ENCODE peak calls at places on chromosomes 11 and 22, in ten cellular contexts. P, K, C, Z, M, I, U, V, S and R are unnamed samples.

GRCh38 chr11:79189055-79189454 is 251.8 kb downstream of the TENM4 start:
- DNase-seq in P (no peak), K (no peak), C (no peak), Z (no peak), M (no peak), I (no peak), U (no peak), V (no peak), S (no peak), R (no peak)

GRCh38 chr11:120133216-120134105 is 4.5 kb downstream of the TRIM29 start:
- DNase-seq in P (no peak), K (peak; percentile 17), C (peak; percentile 4), Z (peak; percentile 39), M (peak; percentile 31), I (no peak), U (no peak), V (peak; percentile 37), S (no peak), R (peak; percentile 17)

GRCh38 chr11:9901931-9902330 is 238.1 kb downstream of the SWAP70 start:
- DNase-seq in P (no peak), K (no peak), C (no peak), Z (no peak), M (no peak), I (no peak), U (no peak), V (no peak), S (no peak), R (no peak)

GRCh38 chr11:14015711-14016110 is 53.2 kb downstream of the SPON1 start:
- DNase-seq in P (no peak), K (no peak), C (peak; percentile 29), Z (no peak), M (no peak), I (no peak), U (no peak), V (no peak), S (no peak), R (no peak)

GRCh38 chr11:121575250-121575962 is 122.6 kb upstream of the SORL1-AS1 start:
- DNase-seq in P (peak; percentile 22), K (peak; percentile 88), C (peak; percentile 44), Z (peak; percentile 91), M (peak; percentile 89), I (no peak), U (peak; percentile 52), V (no peak), S (no peak), R (peak; percentile 60)

GRCh38 chr11:76613901-76614300 is 56.6 kb downstream of the LRRC32 start:
- DNase-seq in P (no peak), K (peak; percentile 38), C (no peak), Z (no peak), M (no peak), I (no peak), U (no peak), V (no peak), S (no peak), R (no peak)

GRCh38 chr11:91220476-91221202 is 997.8 kb upstream of the CHORDC1 start:
- DNase-seq in P (no peak), K (no peak), C (peak; percentile 28), Z (no peak), M (no peak), I (no peak), U (no peak), V (no peak), S (no peak), R (no peak)

GRCh38 chr22:44646668-44647067 is 55.3 kb upstream of the PRR5 start:
- DNase-seq in P (no peak), K (no peak), C (no peak), Z (peak; percentile 24), M (no peak), I (no peak), U (no peak), V (no peak), S (no peak), R (no peak)

GRCh38 chr11:118193910-118194566 is 17.6 kb upstream of the SCN2B start:
- DNase-seq in P (peak; percentile 38), K (no peak), C (no peak), Z (no peak), M (no peak), I (no peak), U (no peak), V (no peak), S (no peak), R (no peak)

GRCh38 chr11:15748673-15749190 is 607.6 kb downstream of the SOX6 start:
- DNase-seq in P (no peak), K (no peak), C (no peak), Z (no peak), M (no peak), I (no peak), U (no peak), V (no peak), S (no peak), R (no peak)

GRCh38 chr11:2423157-2424025 is 20.9 kb downstream of the TRPM5 start:
- DNase-seq in P (no peak), K (no peak), C (no peak), Z (peak; percentile 67), M (no peak), I (no peak), U (no peak), V (no peak), S (no peak), R (no peak)

GRCh38 chr22:48940988-48941902 is 886.4 kb downstream of the BRD1 start:
- DNase-seq in P (no peak), K (no peak), C (no peak), Z (no peak), M (no peak), I (no peak), U (no peak), V (peak; percentile 37), S (no peak), R (no peak)

GRCh38 chr11:61347916-61348461 is 13.7 kb downstream of the CYB561A3 start:
- DNase-seq in P (no peak), K (peak; percentile 74), C (no peak), Z (peak; percentile 81), M (no peak), I (no peak), U (no peak), V (no peak), S (no peak), R (no peak)

GRCh38 chr11:17412488-17413180 is 24.2 kb upstream of the KCNJ11 start:
- DNase-seq in P (no peak), K (no peak), C (no peak), Z (peak; percentile 4), M (peak; percentile 12), I (no peak), U (no peak), V (no peak), S (no peak), R (no peak)

GRCh38 chr11:8833568-8834275 is 77.3 kb upstream of the AKIP1 start:
- DNase-seq in P (no peak), K (no peak), C (no peak), Z (no peak), M (no peak), I (no peak), U (no peak), V (no peak), S (no peak), R (no peak)

GRCh38 chr11:88544656-88545280 is 207.2 kb upstream of the CTSC start:
- DNase-seq in P (no peak), K (no peak), C (no peak), Z (no peak), M (no peak), I (no peak), U (no peak), V (no peak), S (no peak), R (no peak)

GRCh38 chr11:27445625-27446024 is 27.0 kb downstream of the LGR4 start:
- DNase-seq in P (no peak), K (no peak), C (no peak), Z (no peak), M (no peak), I (no peak), U (no peak), V (no peak), S (no peak), R (no peak)
- H3K4me1 ChIP-seq in P (peaks cover 77% of the 10 kb centered on the region), K (peaks cover 3% of the 10 kb centered on the region), C (no peaks in the 10 kb centered on the region), Z (peaks cover 5% of the 10 kb centered on the region), M (no peaks in the 10 kb centered on the region), I (no peaks in the 10 kb centered on the region), U (peaks cover 41% of the 10 kb centered on the region), V (peaks cover 8% of the 10 kb centered on the region), S (no peaks in the 10 kb centered on the region), R (no peaks in the 10 kb centered on the region)

GRCh38 chr22:25082096-25082495 is 117.6 kb upstream of the CRYBB3 start:
- DNase-seq in P (no peak), K (no peak), C (no peak), Z (no peak), M (no peak), I (no peak), U (no peak), V (no peak), S (no peak), R (no peak)
- H3K4me1 ChIP-seq in P (peaks cover 4% of the 10 kb centered on the region), K (peaks cover 6% of the 10 kb centered on the region), C (no peaks in the 10 kb centered on the region), Z (peaks cover 16% of the 10 kb centered on the region), M (peaks cover 15% of the 10 kb centered on the region), I (peaks cover 9% of the 10 kb centered on the region), U (peaks cover 53% of the 10 kb centered on the region), V (no peaks in the 10 kb centered on the region), S (peaks cover 30% of the 10 kb centered on the region), R (peaks cover 17% of the 10 kb centered on the region)

DNA sequence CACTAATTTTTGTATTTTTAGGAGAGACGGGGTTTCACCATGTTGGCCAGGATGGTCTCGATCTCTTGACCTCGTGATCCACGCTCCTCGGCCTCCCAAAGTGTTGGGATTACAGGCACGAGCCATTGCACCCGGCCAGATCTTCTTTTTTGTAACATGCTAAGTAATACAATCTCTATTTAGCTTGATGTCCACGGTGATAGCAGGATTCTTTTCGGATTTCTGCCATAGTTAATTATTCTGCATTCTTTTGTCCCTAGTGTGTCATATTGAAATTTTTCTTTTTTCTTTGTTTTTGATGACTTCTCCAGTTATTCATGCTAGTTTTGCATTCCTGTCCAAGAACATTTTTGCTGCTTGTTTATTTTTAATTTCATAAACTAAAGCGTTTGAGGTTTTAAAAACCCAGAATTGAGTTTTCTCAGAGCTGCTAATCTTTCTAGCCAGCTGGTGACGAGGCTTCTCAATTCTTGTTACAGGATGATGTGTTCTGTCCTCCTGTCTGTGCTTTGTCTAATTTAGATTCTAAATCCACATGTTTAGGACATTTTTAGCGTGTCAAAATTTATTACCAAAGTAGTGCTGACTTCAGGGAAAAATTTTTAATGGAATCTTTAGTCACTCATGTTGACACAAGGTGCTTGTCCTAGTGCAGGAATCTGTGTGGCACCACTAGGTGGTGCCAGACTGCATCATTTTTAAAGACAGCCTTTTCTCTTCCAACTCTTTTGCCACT is 21.8 kb downstream of the NF2 start:
- DNase-seq in P (peak; percentile 58), K (peak; percentile 60), C (peak; percentile 51), Z (no peak), M (peak; percentile 62), I (peak; percentile 60), U (peak; percentile 40), V (no peak), S (no peak), R (no peak)
- H3K4me1 ChIP-seq in P (peaks cover 61% of the 10 kb centered on the region), K (no peaks in the 10 kb centered on the region), C (peaks cover 30% of the 10 kb centered on the region), Z (peaks cover 16% of the 10 kb centered on the region), M (peaks cover 53% of the 10 kb centered on the region), I (peaks cover 11% of the 10 kb centered on the region), U (peaks cover 53% of the 10 kb centered on the region), V (no peaks in the 10 kb centered on the region), S (peaks cover 37% of the 10 kb centered on the region), R (peaks cover 36% of the 10 kb centered on the region)

DNA sequence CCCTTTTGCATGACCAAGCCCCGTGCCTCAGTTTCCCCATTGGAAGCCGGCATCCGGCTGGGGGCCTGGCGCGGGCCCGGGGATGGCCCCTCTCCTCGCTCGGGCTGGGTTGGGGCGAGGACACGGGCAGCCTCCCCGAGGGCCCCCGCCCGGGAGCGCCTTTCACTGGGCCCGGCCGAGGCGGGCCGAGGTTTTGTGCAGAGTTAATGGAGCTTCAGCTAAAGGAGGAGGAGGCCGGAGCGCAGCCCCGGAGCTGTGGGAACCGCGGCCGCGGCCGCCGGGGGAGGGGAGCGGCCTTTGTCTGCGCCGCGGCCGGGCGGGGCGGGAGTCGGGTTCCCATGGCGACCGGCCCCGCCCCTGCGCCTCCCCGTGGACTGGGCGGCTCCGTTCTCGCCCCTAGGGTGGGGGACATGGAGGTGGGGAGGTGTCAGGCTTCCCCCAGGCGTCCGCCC is 1.4 kb upstream of the MAPK11 start:
- DNase-seq in P (peak; percentile 53), K (no peak), C (peak; percentile 74), Z (no peak), M (no peak), I (peak; percentile 73), U (no peak), V (peak; percentile 88), S (peak; percentile 69), R (peak; percentile 57)
- H3K4me1 ChIP-seq in P (peaks cover 52% of the 10 kb centered on the region), K (no peaks in the 10 kb centered on the region), C (peaks cover 46% of the 10 kb centered on the region), Z (peaks cover 25% of the 10 kb centered on the region), M (peaks cover 49% of the 10 kb centered on the region), I (peaks cover 44% of the 10 kb centered on the region), U (peaks cover 81% of the 10 kb centered on the region), V (peaks cover 7% of the 10 kb centered on the region), S (peaks cover 18% of the 10 kb centered on the region), R (peaks cover 60% of the 10 kb centered on the region)